ENCODE peak calls at places on chromosomes 3 and 15, in ten cellular contexts. C, F, A, H, O, T, K, J, N and D are unnamed samples.

GRCh38 chr15:59360305-59360704 is 12.4 kb downstream of the MYO1E start:
- DNase-seq in O (no peak), N (no peak), H (no peak), J (no peak), F (no peak), T (no peak), C (peak; percentile 28), A (no peak), K (no peak), D (no peak)

GRCh38 chr3:124730920-124731297 is 657 bp downstream of the UMPS start:
- DNase-seq in J (no peak), A (no peak), O (no peak), C (no peak), K (no peak), N (no peak), H (no peak), F (no peak), T (no peak), D (no peak)

GRCh38 chr3:196525141-196525540 is 10.0 kb upstream of the SMCO1 start:
- DNase-seq in N (no peak), J (no peak), K (no peak), F (no peak), H (no peak), C (peak; percentile 15), A (no peak), T (no peak), O (no peak), D (no peak)

GRCh38 chr3:161221881-161222600 is 930 bp downstream of the NMD3 start:
- DNase-seq in O (no peak), C (peak; percentile 68), H (no peak), A (peak; percentile 27), K (peak; percentile 21), F (no peak), J (no peak), N (peak; percentile 42), T (peak; percentile 18), D (peak; percentile 75)

GRCh38 chr3:172224560-172225214 is 185.3 kb downstream of the FNDC3B start:
- DNase-seq in C (no peak), F (no peak), K (no peak), O (no peak), H (no peak), N (peak; percentile 44), T (no peak), J (no peak), A (no peak), D (no peak)

GRCh38 chr15:101489236-101489632 is 273 bp downstream of the PCSK6 start:
- DNase-seq in F (no peak), T (peak; percentile 73), H (no peak), K (peak; percentile 69), N (no peak), C (peak; percentile 42), J (peak; percentile 68), A (no peak), O (peak; percentile 47), D (no peak)

GRCh38 chr3:160090653-160091052 is 102.0 kb downstream of the IL12A start:
- DNase-seq in N (no peak), C (no peak), K (no peak), A (no peak), T (no peak), F (no peak), H (no peak), O (peak; percentile 89), J (no peak), D (no peak)

GRCh38 chr15:92654662-92655061 is 913 bp downstream of the FAM174B start:
- DNase-seq in J (no peak), H (no peak), T (no peak), F (no peak), O (no peak), N (no peak), K (no peak), C (no peak), A (no peak), D (no peak)

GRCh38 chr3:51500632-51501131 is 867 bp upstream of the DCAF1 start:
- DNase-seq in J (no peak), C (no peak), T (no peak), O (no peak), A (no peak), N (no peak), H (no peak), K (no peak), F (no peak), D (no peak)

GRCh38 chr3:135091956-135092355 is 296.9 kb downstream of the EPHB1 start:
- DNase-seq in C (no peak), K (no peak), F (no peak), J (no peak), H (no peak), O (no peak), N (no peak), T (no peak), A (no peak), D (no peak)

GRCh38 chr3:59480486-59480995 is 430.7 kb upstream of the CFAP20DC start:
- DNase-seq in N (peak; percentile 57), H (no peak), K (no peak), T (no peak), F (peak; percentile 66), J (no peak), A (peak; percentile 72), O (peak; percentile 16), C (peak; percentile 82), D (no peak)

GRCh38 chr3:100002599-100003350 is 111.5 kb downstream of the FILIP1L start:
- DNase-seq in H (no peak), A (peak; percentile 97), C (peak; percentile 90), O (peak; percentile 93), N (peak; percentile 74), K (peak; percentile 82), J (no peak), F (peak; percentile 100), T (peak; percentile 13), D (no peak)

GRCh38 chr15:68405426-68406250 is 26.3 kb downstream of the ITGA11 start:
- DNase-seq in J (no peak), A (no peak), T (no peak), C (no peak), F (no peak), O (no peak), H (no peak), K (no peak), N (no peak), D (no peak)

GRCh38 chr15:45891766-45892165 is 256.9 kb downstream of the SQOR start:
- DNase-seq in C (no peak), J (no peak), H (no peak), A (no peak), T (no peak), K (no peak), O (no peak), N (no peak), F (no peak), D (no peak)

GRCh38 chr15:27485265-27485664 is 514.3 kb downstream of the GABRG3 start:
- DNase-seq in K (no peak), F (no peak), H (no peak), A (no peak), T (no peak), N (no peak), C (no peak), O (no peak), J (no peak), D (no peak)

GRCh38 chr15:27481768-27482167 is 510.8 kb downstream of the GABRG3 start:
- DNase-seq in T (no peak), H (no peak), N (no peak), O (no peak), A (no peak), J (peak; percentile 51), C (no peak), K (no peak), F (no peak), D (no peak)

GRCh38 chr15:27480642-27481041 is 509.7 kb downstream of the GABRG3 start:
- DNase-seq in H (no peak), A (no peak), O (no peak), J (no peak), K (no peak), N (no peak), C (no peak), T (no peak), F (no peak), D (no peak)

GRCh38 chr15:27482344-27482743 is 511.4 kb downstream of the GABRG3 start:
- DNase-seq in O (no peak), A (no peak), F (no peak), J (no peak), N (no peak), T (no peak), K (no peak), C (no peak), H (no peak), D (no peak)

GRCh38 chr15:27483124-27483523 is 512.1 kb downstream of the GABRG3 start:
- DNase-seq in O (no peak), A (no peak), F (no peak), N (no peak), T (no peak), H (no peak), K (no peak), C (no peak), J (no peak), D (no peak)
- H3K9me3 ChIP-seq in O (peaks cover 4% of the 10 kb centered on the region), A (peaks cover 17% of the 10 kb centered on the region), F (no peaks in the 10 kb centered on the region), N (no peaks in the 10 kb centered on the region), T (no peaks in the 10 kb centered on the region), H (no peaks in the 10 kb centered on the region), K (peaks cover 8% of the 10 kb centered on the region), C (no peaks in the 10 kb centered on the region), J (no peaks in the 10 kb centered on the region), D (peaks cover 45% of the 10 kb centered on the region)

DNA sequence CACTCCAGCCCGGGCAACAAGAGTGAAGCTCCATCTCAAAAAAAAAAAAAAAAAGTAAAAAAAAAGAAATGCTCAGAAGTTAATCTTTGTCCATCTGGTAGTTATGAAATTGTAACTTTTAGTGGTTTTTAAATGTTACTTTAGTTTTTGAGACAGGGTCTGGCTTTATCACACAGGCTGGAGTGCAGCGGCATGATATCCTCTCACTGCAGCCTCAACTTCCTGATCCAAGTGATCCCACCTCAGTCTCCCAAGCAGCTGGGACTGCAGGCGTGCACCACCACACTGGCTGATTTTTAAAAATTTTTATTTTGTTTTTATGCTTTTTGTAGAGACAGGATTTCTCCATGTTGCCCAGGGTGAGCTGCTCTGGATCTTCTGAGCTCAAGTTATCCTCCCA is 1.3 kb downstream of the RNU5B-1 start:
- DNase-seq in A (no peak), C (no peak), K (no peak), T (no peak), O (no peak), F (no peak), H (no peak), N (no peak), J (no peak), D (no peak)
- H3K4me2 ChIP-seq in A (no peak overlapping the region), C (no peak overlapping the region), K (peak overlapping the region; percentile 68), T (no peak overlapping the region), O (no peak overlapping the region), F (no peak overlapping the region), H (no peak overlapping the region), N (no peak overlapping the region), J (no peak overlapping the region), D (peak overlapping the region; percentile 57)

DNA sequence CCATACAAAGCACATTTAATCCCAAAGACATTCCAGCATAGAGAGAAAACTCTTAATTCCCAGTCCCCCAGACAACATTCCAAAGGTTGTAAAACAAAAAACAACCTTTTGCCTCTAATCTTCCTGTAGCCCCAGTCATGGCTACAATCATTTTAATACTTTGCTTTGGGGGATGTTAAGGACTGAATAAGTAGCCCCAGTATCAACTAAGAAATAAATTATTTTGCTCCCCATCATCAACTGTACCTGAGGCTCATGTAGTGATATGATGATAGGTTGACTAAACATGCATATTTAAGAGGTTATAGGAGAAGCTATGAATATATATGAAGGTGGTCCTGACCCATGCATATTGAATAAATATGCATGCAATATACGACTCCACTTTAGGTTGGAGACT is 40.6 kb downstream of the PRR20G start:
- DNase-seq in F (no peak), N (no peak), A (no peak), J (no peak), K (no peak), C (no peak), T (no peak), H (no peak), O (no peak), D (no peak)
- H3K9me3 ChIP-seq in F (peaks cover 2% of the 10 kb centered on the region), N (no peaks in the 10 kb centered on the region), A (peaks cover 1% of the 10 kb centered on the region), J (peaks cover 21% of the 10 kb centered on the region), K (peaks cover 4% of the 10 kb centered on the region), C (no peaks in the 10 kb centered on the region), T (no peaks in the 10 kb centered on the region), H (peaks cover 6% of the 10 kb centered on the region), O (peaks cover 12% of the 10 kb centered on the region), D (peaks cover 12% of the 10 kb centered on the region)

GRCh38 chr3:146967786-146968185 is 362.6 kb upstream of the PLSCR5 start:
- DNase-seq in K (no peak), C (no peak), T (no peak), J (no peak), O (no peak), H (no peak), N (peak; percentile 34), A (no peak), F (no peak), D (no peak)
- H3K4me2 ChIP-seq in K (no peak overlapping the region), C (peak overlapping the region; percentile 94), T (no peak overlapping the region), J (no peak overlapping the region), O (no peak overlapping the region), H (no peak overlapping the region), N (peak overlapping the region; percentile 77), A (no peak overlapping the region), F (peak overlapping the region; percentile 70), D (no peak overlapping the region)